ENCODE peak calls at places on chromosomes 12 and 14, in nine cellular contexts. E, V, N, I, Z, T, X, G and A are unnamed samples.

GRCh38 chr12:50218386-50218785 is 51.2 kb upstream of the CERS5 start:
- DNase-seq in X (no peak), I (peak), E (peak), N (peak), G (no peak), V (no peak), Z (no peak), T (no peak), A (peak)

GRCh38 chr12:12072064-12072760 is 1.5 kb downstream of the BCL2L14 start:
- DNase-seq in N (no peak), T (no peak), Z (no peak), X (peak), I (no peak), V (no peak), E (no peak), G (peak), A (no peak)

GRCh38 chr12:49866859-49867579 is 24.1 kb upstream of the BCDIN3D start:
- DNase-seq in V (peak), X (peak), I (peak), N (peak), T (peak), G (peak), E (peak), Z (peak), A (peak)

GRCh38 chr14:70020350-70021170 is 141.3 kb downstream of the SMOC1 start:
- DNase-seq in X (no peak), V (no peak), E (no peak), G (no peak), Z (no peak), I (no peak), N (no peak), T (no peak), A (peak)

GRCh38 chr12:94405378-94406116 is 54.1 kb downstream of the CEP83 start:
- DNase-seq in T (no peak), N (no peak), X (no peak), G (no peak), I (no peak), Z (no peak), E (no peak), V (no peak), A (peak)

GRCh38 chr14:68506021-68506644 is 286.7 kb downstream of the ZFP36L1 start:
- DNase-seq in I (peak), Z (no peak), V (peak), N (peak), T (peak), E (no peak), X (no peak), G (no peak), A (peak)

GRCh38 chr14:33792387-33793368 is 158.2 kb downstream of the EGLN3 start:
- DNase-seq in Z (peak), G (peak), I (peak), T (peak), E (peak), N (peak), X (peak), V (peak), A (peak)

GRCh38 chr14:105201156-105201927 is 20.2 kb upstream of the NUDT14 start:
- DNase-seq in V (no peak), T (no peak), N (no peak), I (no peak), E (no peak), G (no peak), X (no peak), Z (no peak), A (no peak)

GRCh38 chr14:65850429-65851145 is 438.1 kb downstream of the FUT8 start:
- DNase-seq in X (no peak), Z (no peak), G (no peak), I (no peak), T (no peak), E (no peak), V (no peak), N (no peak), A (no peak)

GRCh38 chr12:88416786-88417185 is 163.5 kb downstream of the KITLG start:
- DNase-seq in Z (no peak), N (peak), I (no peak), E (no peak), T (no peak), X (no peak), V (no peak), G (no peak), A (no peak)

GRCh38 chr14:50089213-50089612 is 27.2 kb downstream of the VCPKMT start:
- DNase-seq in Z (no peak), E (no peak), V (no peak), T (no peak), G (no peak), I (no peak), N (no peak), X (no peak), A (no peak)

GRCh38 chr14:56885795-56886194 is 75.5 kb upstream of the OTX2 start:
- DNase-seq in N (no peak), Z (no peak), V (no peak), I (no peak), G (no peak), X (no peak), T (no peak), E (no peak), A (no peak)

GRCh38 chr12:121391619-121392324 is 8.1 kb upstream of the RNF34 start:
- DNase-seq in X (no peak), T (no peak), V (no peak), I (no peak), N (peak), G (no peak), Z (peak), E (no peak), A (no peak)

GRCh38 chr12:24015771-24016170 is 66.3 kb upstream of the SOX5 start:
- DNase-seq in I (no peak), G (no peak), V (no peak), Z (no peak), X (no peak), E (no peak), N (no peak), T (no peak), A (no peak)

GRCh38 chr12:24012528-24012927 is 63.1 kb upstream of the SOX5 start:
- DNase-seq in T (no peak), G (no peak), Z (no peak), N (no peak), E (no peak), X (no peak), I (no peak), V (no peak), A (peak)

GRCh38 chr12:24011927-24012326 is 62.5 kb upstream of the SOX5 start:
- DNase-seq in T (no peak), G (no peak), E (no peak), N (no peak), V (no peak), Z (no peak), X (no peak), I (no peak), A (no peak)

GRCh38 chr12:24014853-24015590 is 65.6 kb upstream of the SOX5 start:
- DNase-seq in N (no peak), I (no peak), X (no peak), Z (no peak), T (no peak), G (no peak), V (no peak), E (no peak), A (no peak)

GRCh38 chr12:24014240-24014639 is 64.8 kb upstream of the SOX5 start:
- DNase-seq in Z (no peak), T (no peak), G (no peak), N (no peak), X (no peak), I (no peak), V (no peak), E (no peak), A (no peak)
- H3K4me3 ChIP-seq in Z (no peak), T (no peak), G (no peak), N (no peak), X (no peak), I (no peak), V (no peak), E (no peak), A (no peak)

GRCh38 chr12:52784909-52785308 is 7.8 kb upstream of the KRT76 start:
- DNase-seq in G (no peak), T (no peak), Z (no peak), N (no peak), I (no peak), V (no peak), X (no peak), E (no peak), A (no peak)
- H3K4me3 ChIP-seq in G (no peak), T (no peak), Z (no peak), N (no peak), I (no peak), V (no peak), X (no peak), E (no peak), A (no peak)

DNA sequence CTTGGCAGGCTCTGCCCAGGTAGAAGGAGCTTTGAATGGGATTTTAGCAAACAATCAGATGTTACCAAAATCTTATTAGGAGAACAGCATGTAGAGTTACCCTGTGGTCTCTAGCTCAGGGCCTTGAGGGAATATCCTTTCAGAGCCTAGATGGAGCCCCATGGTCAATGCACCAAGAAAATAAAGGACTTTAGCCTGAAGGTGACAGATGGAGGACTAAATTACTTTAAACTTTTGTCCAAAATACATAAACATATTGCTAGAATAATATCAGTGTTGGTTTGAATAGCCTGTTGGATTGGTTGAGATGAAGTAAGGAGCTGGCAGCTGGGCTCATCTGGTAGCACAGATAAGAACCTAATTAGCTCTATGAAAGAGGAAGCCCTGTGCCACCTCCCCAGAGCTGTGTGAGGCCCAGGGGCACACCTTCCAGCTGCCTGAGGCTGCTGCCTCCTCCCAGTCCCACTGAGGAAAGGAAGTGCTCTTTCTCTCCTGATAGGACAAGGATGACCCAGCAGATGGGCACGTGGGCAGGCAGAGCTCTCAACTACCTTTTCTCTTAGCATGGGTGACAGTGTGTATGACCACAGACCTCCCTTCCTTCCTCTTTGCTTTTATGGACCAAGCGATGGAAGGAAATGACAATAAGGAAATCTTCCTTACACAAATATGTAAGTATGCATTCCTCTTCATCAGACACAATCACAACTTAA is 127.4 kb upstream of the AMIGO2 start:
- DNase-seq in G (no peak), I (no peak), E (no peak), T (peak), X (no peak), N (no peak), Z (no peak), V (no peak), A (no peak)
- H3K4me3 ChIP-seq in G (no peak), I (no peak), E (no peak), T (no peak), X (no peak), N (no peak), Z (no peak), V (no peak), A (no peak)

GRCh38 chr14:91021115-91021514 is 39.3 kb downstream of the RPS6KA5 start:
- DNase-seq in Z (no peak), T (no peak), G (no peak), E (no peak), N (no peak), V (no peak), X (no peak), I (no peak), A (no peak)

GRCh38 chr14:91019673-91020072 is 40.8 kb downstream of the RPS6KA5 start:
- DNase-seq in V (no peak), G (no peak), N (no peak), X (no peak), Z (no peak), T (no peak), I (no peak), E (no peak), A (no peak)

GRCh38 chr14:91018465-91018864 is 42.0 kb downstream of the RPS6KA5 start:
- DNase-seq in N (no peak), G (no peak), V (no peak), E (no peak), Z (no peak), X (no peak), T (no peak), I (no peak), A (no peak)

GRCh38 chr14:91017011-91017410 is 43.4 kb downstream of the RPS6KA5 start:
- DNase-seq in T (no peak), X (no peak), I (no peak), G (no peak), E (no peak), V (no peak), Z (no peak), N (no peak), A (no peak)

DNA sequence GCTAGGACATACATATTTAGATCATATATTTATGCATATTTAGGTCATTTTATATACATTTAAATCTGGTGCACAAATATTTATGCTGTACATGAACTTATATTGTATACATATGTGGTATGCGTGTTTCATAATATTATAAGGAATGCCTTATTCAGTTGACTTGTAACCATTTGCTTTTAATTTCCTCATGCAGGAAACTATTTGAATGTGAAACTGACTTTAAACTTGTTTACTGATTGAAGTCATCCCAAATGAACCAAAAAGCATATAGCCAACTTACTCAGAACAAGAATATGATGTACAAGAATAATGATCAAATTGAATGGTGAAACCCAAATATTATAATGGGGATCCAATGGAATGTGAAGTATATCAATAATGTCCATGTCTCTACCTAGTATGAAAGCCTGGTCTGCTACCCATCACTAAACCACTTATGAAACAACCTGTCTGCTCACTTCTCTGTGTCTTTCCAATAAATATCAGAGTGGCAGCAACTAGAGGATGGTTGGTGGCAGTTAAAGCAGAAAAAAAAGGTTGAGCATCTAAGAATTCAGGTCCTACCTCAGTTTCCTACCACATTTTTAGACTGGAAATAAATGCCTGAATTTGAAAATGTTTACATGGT is 38.3 kb downstream of the RPS6KA5 start:
- DNase-seq in I (no peak), E (no peak), V (no peak), N (no peak), T (no peak), Z (no peak), G (no peak), X (no peak), A (no peak)
- H3K4me3 ChIP-seq in I (no peak), E (no peak), V (peak), N (peak), T (peak), Z (peak), G (peak), X (no peak), A (no peak)

GRCh38 chr14:62030387-62030786 is 268.2 kb downstream of the SNAPC1 start:
- DNase-seq in V (no peak), E (no peak), G (no peak), N (no peak), I (no peak), T (no peak), X (no peak), Z (no peak), A (no peak)
- H3K4me3 ChIP-seq in V (no peak), E (no peak), G (no peak), N (no peak), I (no peak), T (no peak), X (no peak), Z (no peak), A (no peak)

GRCh38 chr12:27014859-27015729 is 910 bp upstream of the TM7SF3 start:
- DNase-seq in G (no peak), N (no peak), E (no peak), X (no peak), V (no peak), I (no peak), T (no peak), Z (no peak), A (no peak)

GRCh38 chr12:27012982-27013255 is 1.3 kb downstream of the TM7SF3 start:
- DNase-seq in T (no peak), G (no peak), Z (no peak), X (no peak), E (no peak), I (no peak), V (no peak), N (no peak), A (no peak)

GRCh38 chr12:27014085-27014858 is at the start of gene TM7SF3:
- DNase-seq in Z (peak), E (peak), I (peak), N (peak), T (peak), X (peak), V (peak), G (peak), A (peak)

GRCh38 chr12:27012239-27012981 is 1.8 kb downstream of the TM7SF3 start:
- DNase-seq in Z (no peak), T (no peak), V (no peak), E (no peak), I (no peak), N (no peak), X (peak), G (no peak), A (no peak)

DNA sequence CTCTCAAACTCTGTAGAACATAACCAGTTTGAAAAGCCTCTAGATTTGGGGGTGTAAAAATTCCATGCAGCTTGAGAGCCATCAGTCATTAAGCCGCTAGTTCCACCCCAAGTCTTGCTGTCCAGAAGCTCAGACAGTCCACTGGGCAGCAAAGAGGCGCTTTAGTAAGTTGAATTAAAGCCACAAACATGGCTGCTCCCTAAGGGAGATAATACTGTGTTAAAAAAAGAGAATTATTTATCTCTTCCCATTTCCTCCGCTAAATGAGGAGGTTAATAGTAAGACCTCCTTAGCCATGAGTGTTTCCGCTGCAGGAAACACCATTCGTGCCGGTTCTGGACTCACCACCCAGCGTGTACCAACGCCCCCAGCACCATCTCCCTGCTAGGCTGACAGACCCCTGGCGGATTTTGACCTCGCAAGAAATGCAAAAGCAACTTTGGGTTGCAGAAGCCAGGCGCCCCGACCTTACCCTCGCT is 539 bp downstream of the TM7SF3 start:
- DNase-seq in I (peak), V (no peak), N (peak), X (no peak), E (no peak), Z (no peak), G (no peak), T (peak), A (no peak)
- H3K4me3 ChIP-seq in I (peak), V (peak), N (peak), X (peak), E (peak), Z (peak), G (peak), T (peak), A (peak)

GRCh38 chr12:32201996-32202395 is 95.3 kb downstream of the BICD1 start:
- DNase-seq in G (no peak), V (no peak), T (no peak), X (no peak), I (no peak), E (no peak), N (no peak), Z (peak), A (no peak)
- H3K4me3 ChIP-seq in G (no peak), V (no peak), T (no peak), X (no peak), I (no peak), E (no peak), N (no peak), Z (no peak), A (no peak)

GRCh38 chr14:95516554-95517209 is at the start of gene SYNE3:
- DNase-seq in E (no peak), N (no peak), T (peak), Z (no peak), I (no peak), V (peak), G (peak), X (peak), A (peak)

GRCh38 chr14:95520346-95520745 is 3.9 kb upstream of the SYNE3 start:
- DNase-seq in Z (no peak), I (no peak), V (no peak), N (no peak), T (no peak), X (no peak), G (peak), E (no peak), A (no peak)

GRCh38 chr14:95519699-95520098 is 3.2 kb upstream of the SYNE3 start:
- DNase-seq in G (peak), I (peak), X (no peak), N (peak), Z (peak), V (peak), E (peak), T (peak), A (peak)

GRCh38 chr14:95515523-95516517 is 630 bp downstream of the SYNE3 start:
- DNase-seq in V (peak), X (peak), E (no peak), Z (no peak), T (peak), I (no peak), N (peak), G (peak), A (peak)

GRCh38 chr14:95518045-95518751 is 1.7 kb upstream of the SYNE3 start:
- DNase-seq in X (no peak), E (no peak), G (peak), N (peak), T (peak), I (peak), V (no peak), Z (no peak), A (peak)
- H3K4me3 ChIP-seq in X (no peak), E (no peak), G (no peak), N (no peak), T (no peak), I (no peak), V (no peak), Z (no peak), A (no peak)

GRCh38 chr14:75427126-75427481 is 718 bp upstream of the JDP2 start:
- DNase-seq in V (no peak), T (no peak), X (peak), Z (no peak), G (peak), E (no peak), I (no peak), N (no peak), A (no peak)

GRCh38 chr14:75427482-75428229 is at the start of gene JDP2:
- DNase-seq in Z (peak), G (peak), E (peak), X (peak), I (peak), T (peak), N (peak), V (peak), A (peak)

GRCh38 chr14:75430106-75430505 is 2.3 kb downstream of the JDP2 start:
- DNase-seq in E (no peak), X (no peak), V (peak), N (peak), Z (peak), G (peak), T (peak), I (no peak), A (no peak)

GRCh38 chr14:75429562-75429961 is 1.7 kb downstream of the JDP2 start:
- DNase-seq in I (no peak), N (no peak), Z (no peak), E (no peak), T (no peak), X (no peak), V (no peak), G (no peak), A (no peak)

GRCh38 chr14:75428230-75429104 is 645 bp downstream of the JDP2 start:
- DNase-seq in T (peak), Z (no peak), I (no peak), E (no peak), V (peak), N (peak), X (peak), G (peak), A (no peak)
- H3K4me3 ChIP-seq in T (peak), Z (peak), I (peak), E (peak), V (peak), N (peak), X (peak), G (peak), A (peak)